ENCODE peak calls at places on chromosomes 4 and X, in seven cellular contexts. C is esophagus muscularis mucosa, L is transverse colon, V is breast epithelium, I is body of pancreas, N is HCT116, T is ovary. F is an unnamed sample. For H3K9me3, the result is how much of the 10 kb centered on the place peaks cover.

GRCh38 chr4:129455462-129455861 is 359.5 kb downstream of the C4orf33 start:
- DNase-seq in L (no peak), N (no peak), T (no peak), I (no peak), C (no peak), V (no peak), F (no peak)

GRCh38 chr4:25123236-25123635 is 37.0 kb downstream of the SEPSECS start:
- DNase-seq in C (no peak), L (no peak), V (no peak), T (no peak), I (no peak), N (no peak), F (no peak)

GRCh38 chr4:66355328-66355727 is 685.0 kb upstream of the EPHA5 start:
- DNase-seq in V (no peak), C (no peak), N (no peak), T (no peak), L (no peak), I (no peak), F (no peak)

GRCh38 chrX:154477891-154478477 is 1.1 kb downstream of the LAGE3 start:
- DNase-seq in I (no peak), N (no peak), V (no peak), C (no peak), L (no peak), T (no peak), F (no peak)

GRCh38 chr4:3781193-3781886 is 15.2 kb downstream of the ADRA2C start:
- DNase-seq in L (no peak), I (no peak), T (no peak), C (no peak), V (no peak), N (peak), F (no peak)

GRCh38 chr4:91684955-91685354 is 618.8 kb upstream of the GRID2 start:
- DNase-seq in L (no peak), I (no peak), C (no peak), T (no peak), N (no peak), V (no peak), F (no peak)

GRCh38 chr4:189146994-189147929 is 793.4 kb upstream of the FRG1 start:
- DNase-seq in I (no peak), V (no peak), T (no peak), L (no peak), C (no peak), N (no peak), F (no peak)

GRCh38 chr4:140426610-140427103 is 791 bp downstream of the CLGN start:
- DNase-seq in C (no peak), N (no peak), I (no peak), T (no peak), V (no peak), L (no peak), F (no peak)

GRCh38 chr4:86482851-86483490 is 111.1 kb upstream of the PTPN13 start:
- DNase-seq in T (no peak), I (no peak), C (no peak), L (no peak), V (no peak), N (no peak), F (no peak)

GRCh38 chr4:76659103-76659490 is 224.1 kb downstream of the SHROOM3 start:
- DNase-seq in T (no peak), L (no peak), V (no peak), N (no peak), I (no peak), C (no peak), F (no peak)

GRCh38 chrX:48538641-48539344 is 721 bp upstream of the TBC1D25 start:
- DNase-seq in L (no peak), T (peak), I (no peak), V (no peak), C (no peak), N (no peak), F (no peak)

GRCh38 chr4:175651701-175652100 is 160.4 kb downstream of the GPM6A start:
- DNase-seq in I (no peak), L (no peak), V (no peak), C (no peak), T (no peak), N (no peak), F (no peak)

GRCh38 chrX:140050906-140051305 is 85.6 kb upstream of the CXorf66 start:
- DNase-seq in C (no peak), L (no peak), N (no peak), T (no peak), V (no peak), I (no peak), F (no peak)

GRCh38 chrX:101595739-101596419 is 21.9 kb downstream of the ARMCX6 start:
- DNase-seq in L (no peak), N (peak), I (peak), V (no peak), T (no peak), C (no peak), F (no peak)

GRCh38 chr4:141022221-141022760 is 111.0 kb downstream of the RNF150 start:
- DNase-seq in C (no peak), I (no peak), T (no peak), L (no peak), N (no peak), V (no peak), F (no peak)

GRCh38 chrX:150362599-150363481 is at the start of gene MAMLD1:
- DNase-seq in I (peak), C (peak), T (peak), L (peak), V (no peak), N (peak), F (peak)
- TF ChIP-seq POLR2A in I (peak), C (no peak), T (peak), L (peak), V (no peak), N (no peak), F (peak)

GRCh38 chr4:102344955-102345794 is at the start of gene SLC39A8:
- DNase-seq in C (peak), L (peak), V (peak), T (peak), I (peak), N (peak), F (peak)

GRCh38 chr4:102342404-102343074 is 2.7 kb downstream of the SLC39A8 start:
- DNase-seq in I (no peak), C (no peak), L (no peak), N (no peak), T (no peak), V (no peak), F (no peak)

GRCh38 chr4:102345795-102346100 is 466 bp upstream of the SLC39A8 start:
- DNase-seq in T (no peak), V (no peak), C (no peak), N (no peak), I (no peak), L (no peak), F (no peak)

GRCh38 chr4:102343964-102344519 is 1.2 kb downstream of the SLC39A8 start:
- DNase-seq in L (no peak), V (no peak), C (no peak), I (peak), T (no peak), N (peak), F (peak)

GRCh38 chr4:102344520-102344954 is 745 bp downstream of the SLC39A8 start:
- DNase-seq in N (peak), V (peak), T (peak), I (no peak), L (peak), C (no peak), F (peak)
- H3K9me3 ChIP-seq in N (under half), V (under half), T (under half), I (under half), L (under half), C (under half), F (under half)

GRCh38 chr4:155984398-155984797 is 30.7 kb upstream of the CTSO start:
- DNase-seq in I (no peak), V (no peak), T (no peak), L (no peak), C (no peak), N (no peak), F (no peak)
- H3K4me3 ChIP-seq in I (no peak), V (no peak), T (no peak), L (no peak), C (no peak), N (no peak), F (no peak)

GRCh38 chr4:110196206-110196870 is 2.1 kb downstream of the ELOVL6 start:
- DNase-seq in T (peak), C (no peak), I (peak), N (no peak), V (no peak), L (peak), F (peak)
- TF ChIP-seq POLR2A in T (no peak), C (no peak), I (peak), N (peak), V (no peak), L (peak), F (peak)

DNA sequence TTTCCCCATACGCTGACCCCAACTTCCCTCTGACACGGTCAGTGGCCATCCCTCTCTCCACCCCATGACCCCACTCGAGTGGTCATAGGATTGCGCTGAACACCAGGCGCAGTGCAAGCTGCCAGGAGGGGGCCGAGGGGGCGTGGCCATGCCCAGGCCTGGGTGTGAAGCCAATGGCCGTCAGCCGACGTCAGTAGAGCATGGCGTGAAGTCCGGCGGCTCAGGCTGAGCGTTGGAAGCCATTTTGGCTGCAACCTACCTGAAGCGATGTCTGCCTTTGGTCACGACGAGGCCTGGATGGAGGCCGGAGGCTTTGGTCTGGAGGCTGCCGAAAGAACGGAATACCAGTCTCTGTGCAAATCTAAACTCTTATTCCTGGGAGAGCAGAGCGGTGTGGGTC is at the start of gene RAB41:
- DNase-seq in C (no peak), V (no peak), N (no peak), I (no peak), T (no peak), L (no peak), F (no peak)
- H3K9me3 ChIP-seq in C (under half), V (under half), N (under half), I (under half), T (under half), L (under half), F (under half)

GRCh38 chr4:152535903-152536544 is at the start of gene FBXW7:
- DNase-seq in N (peak), C (peak), I (peak), V (peak), T (peak), L (peak), F (peak)

GRCh38 chr4:152535236-152535902 is 523 bp downstream of the FBXW7 start:
- DNase-seq in V (no peak), T (no peak), L (peak), N (no peak), C (no peak), I (no peak), F (no peak)

GRCh38 chr4:152536545-152537182 is 772 bp upstream of the FBXW7 start:
- DNase-seq in V (no peak), I (no peak), C (no peak), T (peak), L (peak), N (peak), F (peak)

GRCh38 chr4:152537881-152538280 is 2.0 kb upstream of the FBXW7 start:
- DNase-seq in T (no peak), C (no peak), N (no peak), I (no peak), L (no peak), V (no peak), F (no peak)

DNA sequence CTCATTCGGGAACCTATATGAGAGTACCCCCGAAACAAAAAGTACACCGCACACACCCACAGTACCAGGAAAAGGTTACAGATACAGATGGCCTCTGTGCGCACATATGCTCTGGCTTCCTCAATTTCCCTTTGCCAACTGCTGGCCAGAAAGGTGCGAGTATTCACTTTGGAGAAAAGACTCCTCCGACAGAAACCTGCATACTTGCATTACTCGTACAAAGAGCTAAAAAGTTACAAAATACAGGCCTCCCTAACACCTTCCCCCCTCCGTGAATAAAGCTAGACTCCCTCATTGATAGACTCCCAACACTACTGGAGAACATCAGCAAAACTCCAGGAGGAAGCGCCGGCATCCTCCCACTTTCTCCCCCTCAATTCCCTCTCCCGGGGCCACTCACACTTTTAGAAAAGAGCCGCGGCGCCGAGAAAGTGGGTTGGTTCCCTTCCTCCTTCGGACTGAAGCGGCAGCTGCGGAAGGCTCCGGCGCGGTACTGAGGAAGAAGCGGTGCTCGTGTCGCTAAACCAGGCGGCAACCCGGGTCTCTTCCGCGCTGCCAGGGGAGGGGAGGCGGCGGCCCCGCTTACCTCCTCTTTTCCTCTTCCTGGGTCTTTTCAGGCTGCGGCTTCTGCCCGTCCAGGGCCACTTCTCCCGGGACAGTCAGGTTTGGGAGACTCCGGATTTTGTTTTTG is 1.2 kb downstream of the FBXW7 start:
- DNase-seq in L (peak), T (peak), N (no peak), I (peak), C (no peak), V (no peak), F (no peak)
- H3K4me3 ChIP-seq in L (peak), T (peak), N (peak), I (peak), C (peak), V (peak), F (peak)

DNA sequence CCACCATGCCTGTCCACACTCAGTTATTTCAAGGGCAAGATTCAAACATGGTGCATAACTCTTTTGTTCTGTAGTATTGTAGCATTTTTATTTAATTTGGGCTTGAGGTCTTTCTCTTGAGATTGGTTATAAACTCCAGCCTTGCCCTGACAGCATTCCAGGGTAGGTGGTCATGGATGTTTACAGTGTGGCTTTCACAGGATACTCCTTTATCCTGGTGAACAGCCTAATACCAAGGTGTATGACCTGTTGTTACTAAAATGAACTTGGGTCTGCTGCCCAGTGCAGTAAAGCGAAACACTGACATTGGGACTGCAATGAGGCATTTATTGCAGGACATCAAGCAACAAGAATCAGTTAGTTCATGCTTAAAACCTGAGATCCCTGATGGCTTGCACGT is 434.8 kb downstream of the ANKRD50 start:
- DNase-seq in L (no peak), C (no peak), I (no peak), V (no peak), T (no peak), N (no peak), F (no peak)
- TF ChIP-seq POLR2A in L (no peak), C (no peak), I (no peak), V (no peak), T (no peak), N (no peak), F (no peak)

GRCh38 chr4:42309571-42310260 is 87.6 kb upstream of the SHISA3 start:
- DNase-seq in I (no peak), C (no peak), T (no peak), L (no peak), V (no peak), N (no peak), F (no peak)

GRCh38 chr4:42302348-42302747 is 94.9 kb upstream of the SHISA3 start:
- DNase-seq in N (peak), L (no peak), I (no peak), V (no peak), C (no peak), T (no peak), F (peak)

GRCh38 chr4:42310343-42310742 is 86.9 kb upstream of the SHISA3 start:
- DNase-seq in C (no peak), T (no peak), V (no peak), N (no peak), L (no peak), I (no peak), F (no peak)

GRCh38 chr4:42306221-42307109 is 90.8 kb upstream of the SHISA3 start:
- DNase-seq in T (no peak), V (no peak), N (no peak), L (no peak), C (no peak), I (peak), F (peak)
- H3K9me3 ChIP-seq in T (under half), V (under half), N (under half), L (under half), C (under half), I (under half), F (under half)

GRCh38 chrX:107675823-107676555 is 47.7 kb downstream of the PRPS1 start:
- DNase-seq in I (peak), N (no peak), T (no peak), L (no peak), C (no peak), V (no peak), F (peak)

GRCh38 chrX:107676559-107677378 is 48.5 kb downstream of the PRPS1 start:
- DNase-seq in L (peak), N (peak), T (peak), V (peak), C (peak), I (peak), F (peak)

GRCh38 chrX:107674480-107675364 is 46.4 kb downstream of the PRPS1 start:
- DNase-seq in T (peak), L (peak), V (peak), I (peak), N (no peak), C (peak), F (peak)

GRCh38 chrX:107673933-107674479 is 45.7 kb downstream of the PRPS1 start:
- DNase-seq in T (peak), V (peak), C (peak), L (peak), I (peak), N (no peak), F (peak)

GRCh38 chrX:107675365-107675654 is 47.0 kb downstream of the PRPS1 start:
- DNase-seq in C (no peak), N (no peak), V (no peak), L (no peak), I (no peak), T (no peak), F (no peak)
- H3K4me3 ChIP-seq in C (peak), N (no peak), V (peak), L (no peak), I (no peak), T (peak), F (peak)

F was measured in tibial nerve.